ENCODE peak calls at places on chromosomes 12 and 14, in ten cellular contexts. V is NCI-H1436 treated with DMSO at 0.1 percent for 48 hours; Q is progenitor cell of endocrine pancreas; P is foreskin fibroblast; E is stimulated activated naive CD4-positive, alpha-beta T cell; B is activated CD4-positive, alpha-beta T cell treated with anti-CD3 and anti-CD28 coated beads, Interleukin-2, amount 10 ng/mL, durations not matched to agents 7 days and 5 days; J is stimulated activated CD4-positive, alpha-beta T cell treated with anti-CD3 and anti-CD28 coated beads, Interleukin-15, amount 100 ng/mL, for 24 hours; K is CD8-positive, alpha-beta memory T cell; R is islet precursor cell; Y is naive thymus-derived CD4-positive, alpha-beta T cell. L is an unnamed sample.

GRCh38 chr14:90758959-90759358 is 57.3 kb downstream of the TTC7B start:
- DNase-seq in E (no peak), R (no peak), J (peak), K (no peak), Q (no peak), B (no peak), Y (no peak), P (peak), V (no peak), L (peak)

GRCh38 chr12:47808574-47809380 is 10.9 kb downstream of the HDAC7 start:
- DNase-seq in Q (no peak), Y (no peak), E (no peak), B (peak), P (peak), J (peak), K (peak), V (no peak), R (no peak), L (peak)

GRCh38 chr14:68651652-68652432 is 141.0 kb downstream of the ZFP36L1 start:
- DNase-seq in Q (no peak), K (no peak), E (no peak), B (no peak), Y (no peak), V (no peak), J (no peak), P (peak), R (peak), L (no peak)

GRCh38 chr12:59041241-59042121 is 121.2 kb upstream of the LRIG3 start:
- DNase-seq in P (peak), B (no peak), K (no peak), R (no peak), Q (no peak), E (no peak), J (no peak), V (no peak), Y (no peak), L (no peak)

GRCh38 chr12:107225626-107226025 is 132.3 kb upstream of the CRY1 start:
- DNase-seq in B (no peak), J (no peak), R (peak), Q (no peak), P (peak), E (no peak), V (no peak), K (no peak), Y (no peak), L (no peak)

GRCh38 chr14:20732477-20732876 is 13.2 kb upstream of the EDDM3A start:
- DNase-seq in B (no peak), R (no peak), Y (no peak), Q (no peak), J (no peak), K (no peak), V (no peak), P (no peak), E (no peak), L (no peak)

GRCh38 chr12:4421590-4422031 is 24.0 kb downstream of the FGF6 start:
- DNase-seq in Y (peak), J (peak), V (no peak), K (peak), R (peak), B (peak), P (peak), Q (no peak), E (peak), L (peak)

GRCh38 chr14:104864267-104865068 is 600 bp upstream of the CEP170B start:
- DNase-seq in V (no peak), Y (no peak), J (peak), E (peak), P (peak), Q (peak), K (no peak), B (no peak), R (peak), L (no peak)

GRCh38 chr12:27554421-27555186 is 30.6 kb downstream of the PPFIBP1 start:
- DNase-seq in R (peak), K (no peak), V (no peak), Q (no peak), E (no peak), P (peak), B (no peak), Y (no peak), J (no peak), L (no peak)

GRCh38 chr12:4954632-4955354 is 45.1 kb downstream of the KCNA1 start:
- DNase-seq in P (no peak), J (no peak), E (no peak), Q (no peak), B (no peak), V (no peak), K (no peak), Y (no peak), R (no peak), L (no peak)

GRCh38 chr12:80598004-80598606 is 109.3 kb upstream of the MYF6 start:
- DNase-seq in Y (no peak), Q (no peak), B (no peak), J (no peak), R (no peak), V (no peak), K (no peak), E (no peak), P (peak), L (no peak)

GRCh38 chr12:124829008-124829707 is 34.5 kb downstream of the SCARB1 start:
- DNase-seq in R (peak), P (peak), Y (no peak), J (no peak), V (no peak), Q (no peak), K (no peak), E (no peak), B (no peak), L (no peak)

GRCh38 chr14:33850826-33851225 is 100.0 kb downstream of the EGLN3 start:
- DNase-seq in Q (no peak), E (no peak), P (no peak), J (no peak), R (no peak), Y (no peak), V (no peak), K (no peak), B (no peak), L (no peak)

GRCh38 chr12:114684098-114684869 is at the start of gene TBX3:
- DNase-seq in P (peak), V (peak), E (peak), K (peak), Q (peak), R (peak), Y (peak), B (peak), J (peak), L (no peak)

GRCh38 chr12:124111006-124111405 is 138.0 kb downstream of the ZNF664 start:
- DNase-seq in Y (no peak), E (no peak), R (no peak), Q (no peak), P (no peak), V (no peak), K (no peak), B (no peak), J (no peak), L (no peak)

GRCh38 chr14:100135784-100136183 is 23.7 kb downstream of the DEGS2 start:
- DNase-seq in K (no peak), E (no peak), J (no peak), P (no peak), R (no peak), V (no peak), B (no peak), Y (no peak), Q (no peak), L (no peak)

GRCh38 chr12:68557011-68557715 is 53.5 kb upstream of the RAP1B start:
- DNase-seq in Q (no peak), R (no peak), E (no peak), V (no peak), P (peak), B (no peak), K (no peak), Y (no peak), J (no peak), L (no peak)

GRCh38 chr14:73264080-73264895 is 27.0 kb downstream of the PAPLN start:
- DNase-seq in P (no peak), V (no peak), E (no peak), J (no peak), Q (no peak), R (no peak), B (no peak), K (no peak), Y (no peak), L (no peak)

GRCh38 chr14:75229923-75230792 is 48.5 kb upstream of the FOS start:
- DNase-seq in V (peak), J (peak), P (peak), R (peak), E (peak), B (peak), K (peak), Y (no peak), Q (no peak), L (peak)

GRCh38 chr12:28933864-28934527 is 215.1 kb upstream of the FAR2 start:
- DNase-seq in E (no peak), V (no peak), Q (no peak), Y (no peak), J (no peak), P (no peak), B (no peak), K (no peak), R (no peak), L (no peak)

GRCh38 chr14:75518625-75519024 is 3.6 kb upstream of the BATF start:
- DNase-seq in J (peak), Q (no peak), V (no peak), Y (no peak), B (peak), P (peak), R (peak), K (no peak), E (no peak), L (no peak)

GRCh38 chr12:111405856-111406473 is at the start of gene SH2B3:
- DNase-seq in P (no peak), B (peak), Q (no peak), V (no peak), Y (no peak), E (peak), J (peak), R (no peak), K (peak), L (no peak)

GRCh38 chr14:87181288-87181687 is 811.7 kb downstream of the GALC start:
- DNase-seq in B (no peak), Q (no peak), K (no peak), R (no peak), E (no peak), V (no peak), Y (no peak), J (no peak), P (no peak), L (no peak)

GRCh38 chr12:127145543-127145928 is 1121.4 kb upstream of the TMEM132C start:
- DNase-seq in K (no peak), Q (no peak), E (no peak), P (peak), Y (no peak), R (no peak), J (no peak), V (no peak), B (no peak), L (no peak)

GRCh38 chr12:54008260-54008552 is 579 bp upstream of the HOXC8 start:
- DNase-seq in Y (no peak), R (no peak), B (no peak), K (no peak), V (no peak), E (no peak), Q (no peak), J (no peak), P (no peak), L (no peak)

GRCh38 chr14:64114166-64114565 is 180.0 kb downstream of the ESR2 start:
- DNase-seq in Y (no peak), R (peak), P (peak), K (no peak), E (no peak), B (no peak), J (no peak), V (no peak), Q (no peak), L (no peak)

GRCh38 chr12:62291888-62292760 is 31.9 kb downstream of the USP15 start:
- DNase-seq in J (peak), Y (no peak), K (no peak), E (no peak), V (no peak), Q (no peak), R (peak), B (no peak), P (peak), L (no peak)

GRCh38 chr14:68882235-68882634 is 89.4 kb upstream of the ZFP36L1 start:
- DNase-seq in R (no peak), B (no peak), Y (no peak), K (no peak), J (no peak), Q (no peak), V (no peak), P (no peak), E (no peak), L (no peak)

GRCh38 chr12:53938276-53939140 is at the start of gene HOXC13:
- DNase-seq in K (no peak), Q (peak), Y (no peak), B (no peak), P (peak), R (peak), E (peak), J (peak), V (no peak), L (no peak)

GRCh38 chr14:106209745-106210144 is 683.4 kb downstream of the TMEM121 start:
- DNase-seq in Q (no peak), R (no peak), B (peak), V (no peak), E (peak), Y (peak), K (no peak), J (peak), P (no peak), L (peak)

GRCh38 chr14:68718033-68718725 is 74.7 kb downstream of the ZFP36L1 start:
- DNase-seq in R (no peak), Y (no peak), P (no peak), V (no peak), B (no peak), E (no peak), Q (no peak), J (peak), K (no peak), L (no peak)

GRCh38 chr14:76872796-76873432 is 46.7 kb downstream of the LRRC74A start:
- DNase-seq in Q (peak), V (no peak), E (peak), P (peak), Y (peak), K (peak), J (peak), B (peak), R (peak), L (peak)

GRCh38 chr14:71745072-71745471 is 187.2 kb upstream of the RGS6 start:
- DNase-seq in J (no peak), K (no peak), Y (no peak), E (no peak), R (no peak), P (no peak), Q (no peak), B (no peak), V (no peak), L (no peak)

GRCh38 chr14:56061051-56061450 is 57.2 kb upstream of the PELI2 start:
- DNase-seq in B (no peak), J (no peak), E (no peak), V (no peak), P (peak), K (no peak), R (no peak), Q (no peak), Y (no peak), L (no peak)

GRCh38 chr14:103543140-103543539 is 14.1 kb downstream of the TRMT61A start:
- DNase-seq in Q (no peak), K (no peak), B (no peak), V (no peak), E (no peak), Y (no peak), P (no peak), J (no peak), R (no peak), L (no peak)

GRCh38 chr12:39905152-39905551 is 200.7 kb downstream of the SLC2A13 start:
- DNase-seq in Y (no peak), V (no peak), E (no peak), Q (no peak), B (no peak), K (no peak), J (no peak), P (peak), R (no peak), L (no peak)

GRCh38 chr14:68774771-68775613 is 17.9 kb downstream of the ZFP36L1 start:
- DNase-seq in Q (no peak), J (no peak), V (no peak), E (no peak), Y (no peak), K (no peak), P (peak), B (no peak), R (peak), L (no peak)

GRCh38 chr14:35470775-35471174 is 63.2 kb upstream of the INSM2 start:
- DNase-seq in J (no peak), Q (no peak), E (no peak), R (no peak), V (no peak), K (no peak), B (no peak), Y (no peak), P (peak), L (no peak)